ENCODE peak calls at places on chromosomes 1 and 21, in eight cellular contexts. H, S, K, I, G, A, V and Q are unnamed samples.

GRCh38 chr1:91511386-91511785 is 10.7 kb downstream of the CDC7 start:
- DNase-seq in H (peak; percentile 54), A (peak; percentile 13), V (no peak), G (no peak), K (no peak), I (peak; percentile 10), S (no peak), Q (no peak)

GRCh38 chr1:944341-945325 is 14.4 kb downstream of the NOC2L start:
- DNase-seq in K (no peak), S (peak; percentile 53), H (no peak), I (no peak), G (no peak), A (no peak), V (no peak), Q (no peak)

GRCh38 chr1:150906329-150906728 is 19.4 kb downstream of the CTXND2 start:
- DNase-seq in H (no peak), G (no peak), V (no peak), S (no peak), K (no peak), A (no peak), I (no peak), Q (no peak)

GRCh38 chr1:22592051-22592450 is 28.8 kb downstream of the EPHA8 start:
- DNase-seq in I (no peak), G (no peak), A (no peak), S (no peak), V (no peak), H (no peak), K (no peak), Q (no peak)

GRCh38 chr1:34681481-34682451 is 73.1 kb upstream of the GJB5 start:
- DNase-seq in I (peak; percentile 39), A (peak; percentile 2), H (peak; percentile 62), G (no peak), S (peak; percentile 23), V (no peak), K (peak; percentile 57), Q (peak; percentile 15)

GRCh38 chr21:28213221-28213620 is 779.5 kb downstream of the LTN1 start:
- DNase-seq in V (no peak), G (no peak), I (no peak), S (no peak), H (no peak), K (no peak), A (no peak), Q (no peak)

GRCh38 chr1:230322421-230322756 is 103.7 kb downstream of the PGBD5 start:
- DNase-seq in S (no peak), H (no peak), G (no peak), I (no peak), K (no peak), V (no peak), A (no peak), Q (no peak)

GRCh38 chr21:39258207-39258606 is 55.2 kb downstream of the BRWD1 start:
- DNase-seq in G (no peak), K (no peak), A (no peak), H (no peak), S (no peak), I (no peak), V (no peak), Q (no peak)

GRCh38 chr21:31316488-31317169 is 27.4 kb downstream of the TIAM1 start:
- DNase-seq in H (no peak), I (peak; percentile 71), G (no peak), K (no peak), V (no peak), A (no peak), S (no peak), Q (no peak)

GRCh38 chr1:34590211-34590623 is 164.6 kb upstream of the GJB5 start:
- DNase-seq in I (peak; percentile 52), G (no peak), A (no peak), V (no peak), S (no peak), H (peak; percentile 33), K (no peak), Q (no peak)

GRCh38 chr1:110873856-110874255 is 908 bp downstream of the CD53 start:
- DNase-seq in A (no peak), G (no peak), H (no peak), I (no peak), V (no peak), S (no peak), K (no peak), Q (no peak)

GRCh38 chr1:173871500-173871899 is 3.3 kb downstream of the ZBTB37 start:
- DNase-seq in A (no peak), G (no peak), K (no peak), I (no peak), S (no peak), H (no peak), V (no peak), Q (no peak)

GRCh38 chr1:22600817-22601605 is 35.4 kb upstream of the C1QA start:
- DNase-seq in S (no peak), H (no peak), A (no peak), I (no peak), G (no peak), V (peak; percentile 38), K (no peak), Q (no peak)

GRCh38 chr1:167428418-167428817 is 89.9 kb downstream of the CD247 start:
- DNase-seq in G (no peak), V (no peak), A (no peak), I (no peak), H (no peak), K (no peak), S (no peak), Q (peak; percentile 27)

GRCh38 chr1:34907487-34908090 is 21.9 kb downstream of the DLGAP3 start:
- DNase-seq in I (no peak), A (no peak), G (no peak), S (no peak), V (no peak), H (peak; percentile 45), K (no peak), Q (no peak)

GRCh38 chr1:2214541-2215241 is 13.4 kb upstream of the SKI start:
- DNase-seq in G (no peak), S (peak; percentile 60), V (peak; percentile 70), A (no peak), I (no peak), H (no peak), K (no peak), Q (no peak)

GRCh38 chr1:9960705-9961562 is 17.7 kb downstream of the NMNAT1 start:
- DNase-seq in V (no peak), K (no peak), G (no peak), S (no peak), I (no peak), H (peak; percentile 58), A (no peak), Q (no peak)

GRCh38 chr1:46072975-46073374 is 59.5 kb downstream of the PIK3R3 start:
- DNase-seq in I (peak; percentile 70), V (no peak), K (no peak), G (no peak), S (no peak), H (no peak), A (no peak), Q (no peak)

GRCh38 chr1:182761396-182762395 is 27.9 kb upstream of the NPL start:
- DNase-seq in K (no peak), S (no peak), V (no peak), G (no peak), A (no peak), H (no peak), I (peak; percentile 65), Q (no peak)

GRCh38 chr1:99297923-99298322 is 33.6 kb downstream of the PLPPR4 start:
- DNase-seq in V (no peak), K (no peak), I (no peak), A (no peak), H (no peak), S (no peak), G (no peak), Q (no peak)
- TF ChIP-seq CTCF in V (no peak), K (no peak), I (no peak), A (no peak), H (no peak), S (no peak), G (no peak), Q (no peak)

GRCh38 chr1:28927442-28928305 is 13.3 kb downstream of the EPB41 start:
- DNase-seq in H (peak; percentile 44), I (no peak), K (no peak), A (peak; percentile 28), S (no peak), V (no peak), G (no peak), Q (no peak)
- H3K4me3 ChIP-seq in H (peak overlapping the region; percentile 29), I (no peak overlapping the region), K (no peak overlapping the region), A (no peak overlapping the region), S (no peak overlapping the region), V (peak overlapping the region; percentile 5), G (no peak overlapping the region), Q (no peak overlapping the region)

GRCh38 chr1:186681136-186681535 is 913 bp upstream of the PTGS2 start:
- DNase-seq in S (no peak), I (no peak), G (no peak), V (no peak), A (no peak), H (no peak), K (no peak), Q (no peak)

GRCh38 chr1:186681806-186682205 is 1.6 kb upstream of the PTGS2 start:
- DNase-seq in K (no peak), I (no peak), A (peak; percentile 23), S (no peak), G (no peak), V (no peak), H (no peak), Q (no peak)

GRCh38 chr1:186682721-186683120 is 2.5 kb upstream of the PTGS2 start:
- DNase-seq in I (no peak), K (no peak), G (no peak), S (no peak), V (no peak), A (no peak), H (no peak), Q (no peak)

GRCh38 chr1:186683637-186684410 is 3.6 kb upstream of the PTGS2 start:
- DNase-seq in G (no peak), V (no peak), I (no peak), S (no peak), A (no peak), K (no peak), H (no peak), Q (no peak)

GRCh38 chr1:186680031-186681012 is at the start of gene PTGS2:
- DNase-seq in I (peak; percentile 97), K (no peak), A (peak; percentile 90), G (no peak), V (peak; percentile 83), S (peak; percentile 73), H (peak; percentile 88), Q (peak; percentile 26)
- TF ChIP-seq CTCF in I (peak; percentile 43), K (peak; percentile 54), A (peak; percentile 62), G (no peak), V (no peak), S (peak; percentile 44), H (peak; percentile 60), Q (peak; percentile 44)

DNA sequence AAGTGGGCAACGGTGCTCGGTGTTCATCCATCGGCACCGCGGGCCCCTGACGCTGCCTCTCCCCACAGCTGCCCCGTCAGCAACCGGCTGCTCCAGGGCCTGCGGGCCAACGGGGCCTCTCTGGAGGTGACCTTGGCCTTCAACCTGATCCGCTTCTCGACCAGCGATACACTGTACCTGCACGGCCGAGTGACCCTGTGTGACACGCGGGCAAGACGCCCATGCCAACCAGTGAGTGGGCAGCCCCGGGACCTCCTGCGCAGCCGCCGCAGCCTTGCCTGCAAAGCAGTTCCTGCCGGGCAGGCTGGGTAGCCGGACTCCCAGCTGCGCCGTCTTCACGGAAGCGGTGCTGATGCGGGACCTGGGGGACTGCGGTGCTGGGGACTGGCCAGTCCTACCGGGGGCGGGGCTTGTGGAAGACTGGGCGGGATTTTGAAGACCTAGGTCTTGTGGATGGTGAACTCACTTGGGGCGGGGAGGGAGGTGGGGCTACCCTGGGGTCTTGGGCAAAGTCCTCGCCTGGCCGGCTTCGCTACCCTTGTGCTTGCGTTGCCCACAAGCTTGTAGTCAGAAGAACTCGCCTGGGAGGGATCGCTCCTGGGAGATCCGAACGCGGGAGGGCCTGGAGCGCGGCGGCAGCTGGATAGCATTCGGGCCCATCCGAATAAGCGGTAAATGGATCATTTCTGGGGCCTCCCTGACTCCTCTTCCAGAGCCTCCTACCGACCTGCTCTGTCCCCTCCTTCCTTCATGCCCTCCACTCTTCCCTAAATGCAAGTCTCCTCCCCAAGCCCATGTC is 8.8 kb upstream of the CEP85 start:
- DNase-seq in S (peak; percentile 65), K (no peak), G (no peak), I (no peak), A (no peak), H (peak; percentile 93), V (peak; percentile 85), Q (no peak)
- H3K4me3 ChIP-seq in S (peak overlapping the region; percentile 43), K (peak overlapping the region; percentile 19), G (peak overlapping the region; percentile 58), I (no peak overlapping the region), A (peak overlapping the region; percentile 16), H (peak overlapping the region; percentile 49), V (peak overlapping the region; percentile 74), Q (peak overlapping the region; percentile 58)